ENCODE peak calls at places on chromosomes 5 and 9, in five cellular contexts. One of them, this sample, is unnamed.

GRCh38 chr5:65647941-65648340 is 23.1 kb downstream of the SHLD3 start:
- DNase-seq in aorta: no peak
- DNase-seq in right cardiac atrium: no peak
- DNase-seq in foreskin fibroblast: no peak
- DNase-seq in fibroblast of mammary gland: no peak
- DNase-seq in this sample: no peak

GRCh38 chr5:171418982-171419662 is at the start of gene FGF18:
- DNase-seq in aorta: peak
- DNase-seq in right cardiac atrium: peak
- DNase-seq in foreskin fibroblast: peak
- DNase-seq in fibroblast of mammary gland: peak
- DNase-seq in this sample: peak

GRCh38 chr9:108618906-108619550 is 236.8 kb downstream of the ACTL7B start:
- DNase-seq in aorta: no peak
- DNase-seq in right cardiac atrium: no peak
- DNase-seq in foreskin fibroblast: no peak
- DNase-seq in fibroblast of mammary gland: peak
- DNase-seq in this sample: peak

GRCh38 chr5:119328753-119329602 is 26.8 kb upstream of the TNFAIP8 start:
- DNase-seq in aorta: no peak
- DNase-seq in right cardiac atrium: no peak
- DNase-seq in foreskin fibroblast: peak
- DNase-seq in fibroblast of mammary gland: peak
- DNase-seq in this sample: peak

GRCh38 chr9:126982215-126983002 is 67.8 kb downstream of the RALGPS1 start:
- DNase-seq in aorta: no peak
- DNase-seq in right cardiac atrium: no peak
- DNase-seq in foreskin fibroblast: no peak
- DNase-seq in fibroblast of mammary gland: no peak
- DNase-seq in this sample: no peak

GRCh38 chr9:35828716-35829083 is at the start of gene FAM221B:
- DNase-seq in aorta: no peak
- DNase-seq in right cardiac atrium: no peak
- DNase-seq in foreskin fibroblast: no peak
- DNase-seq in fibroblast of mammary gland: no peak
- DNase-seq in this sample: no peak

GRCh38 chr5:115179959-115180709 is 10.4 kb upstream of the TRIM36 start:
- DNase-seq in aorta: peak
- DNase-seq in right cardiac atrium: peak
- DNase-seq in foreskin fibroblast: no peak
- DNase-seq in fibroblast of mammary gland: peak
- DNase-seq in this sample: peak

GRCh38 chr5:176389114-176389768 is 690 bp downstream of the HIGD2A start:
- DNase-seq in aorta: no peak
- DNase-seq in right cardiac atrium: no peak
- DNase-seq in foreskin fibroblast: no peak
- DNase-seq in fibroblast of mammary gland: no peak
- DNase-seq in this sample: no peak

GRCh38 chr9:131236761-131237160 is 39.5 kb downstream of the FAM78A start:
- DNase-seq in aorta: no peak
- DNase-seq in right cardiac atrium: no peak
- DNase-seq in foreskin fibroblast: no peak
- DNase-seq in fibroblast of mammary gland: no peak
- DNase-seq in this sample: no peak

GRCh38 chr5:96036301-96036700 is 74.7 kb upstream of the ELL2 start:
- DNase-seq in aorta: no peak
- DNase-seq in right cardiac atrium: no peak
- DNase-seq in foreskin fibroblast: no peak
- DNase-seq in fibroblast of mammary gland: no peak
- DNase-seq in this sample: no peak

GRCh38 chr9:115422932-115423440 is 305.0 kb upstream of the TNC start:
- DNase-seq in aorta: peak
- DNase-seq in right cardiac atrium: no peak
- DNase-seq in foreskin fibroblast: no peak
- DNase-seq in fibroblast of mammary gland: no peak
- DNase-seq in this sample: no peak

GRCh38 chr9:125496313-125496838 is 210.6 kb downstream of the MAPKAP1 start:
- DNase-seq in aorta: no peak
- DNase-seq in right cardiac atrium: no peak
- DNase-seq in foreskin fibroblast: no peak
- DNase-seq in fibroblast of mammary gland: no peak
- DNase-seq in this sample: no peak

GRCh38 chr5:61969761-61970160 is 336.2 kb upstream of the KIF2A start:
- DNase-seq in aorta: no peak
- DNase-seq in right cardiac atrium: no peak
- DNase-seq in foreskin fibroblast: peak
- DNase-seq in fibroblast of mammary gland: no peak
- DNase-seq in this sample: no peak

GRCh38 chr5:8633706-8634105 is 764.8 kb downstream of the MTRR start:
- DNase-seq in aorta: no peak
- DNase-seq in right cardiac atrium: no peak
- DNase-seq in foreskin fibroblast: peak
- DNase-seq in fibroblast of mammary gland: peak
- DNase-seq in this sample: peak

GRCh38 chr5:95794070-95794516 is 28.4 kb downstream of the GLRX start:
- DNase-seq in aorta: no peak
- DNase-seq in right cardiac atrium: no peak
- DNase-seq in foreskin fibroblast: no peak
- DNase-seq in fibroblast of mammary gland: no peak
- DNase-seq in this sample: peak

GRCh38 chr5:157312492-157312891 is 46.6 kb downstream of the CYFIP2 start:
- DNase-seq in aorta: peak
- DNase-seq in right cardiac atrium: peak
- DNase-seq in foreskin fibroblast: peak
- DNase-seq in fibroblast of mammary gland: peak
- DNase-seq in this sample: peak

GRCh38 chr5:173920866-173921265 is 32.7 kb downstream of the CPEB4 start:
- DNase-seq in aorta: no peak
- DNase-seq in right cardiac atrium: no peak
- DNase-seq in foreskin fibroblast: no peak
- DNase-seq in fibroblast of mammary gland: no peak
- DNase-seq in this sample: no peak

GRCh38 chr9:116007824-116008223 is 145.8 kb upstream of the PAPPA start:
- DNase-seq in aorta: no peak
- DNase-seq in right cardiac atrium: no peak
- DNase-seq in foreskin fibroblast: no peak
- DNase-seq in fibroblast of mammary gland: no peak
- DNase-seq in this sample: no peak

GRCh38 chr9:136799854-136800657 is 3.9 kb downstream of the CCDC183 start:
- DNase-seq in aorta: peak
- DNase-seq in right cardiac atrium: peak
- DNase-seq in foreskin fibroblast: no peak
- DNase-seq in fibroblast of mammary gland: peak
- DNase-seq in this sample: peak

GRCh38 chr9:4034404-4034803 is 265.5 kb downstream of the GLIS3 start:
- DNase-seq in aorta: no peak
- DNase-seq in right cardiac atrium: no peak
- DNase-seq in foreskin fibroblast: no peak
- DNase-seq in fibroblast of mammary gland: no peak
- DNase-seq in this sample: no peak

GRCh38 chr5:172361566-172362238 is 78.1 kb upstream of the UBTD2 start:
- DNase-seq in aorta: peak
- DNase-seq in right cardiac atrium: no peak
- DNase-seq in foreskin fibroblast: peak
- DNase-seq in fibroblast of mammary gland: peak
- DNase-seq in this sample: peak

GRCh38 chr5:42855386-42855785 is 43.7 kb upstream of the SELENOP start:
- DNase-seq in aorta: no peak
- DNase-seq in right cardiac atrium: no peak
- DNase-seq in foreskin fibroblast: no peak
- DNase-seq in fibroblast of mammary gland: no peak
- DNase-seq in this sample: no peak

GRCh38 chr5:125272364-125272763 is 525.9 kb upstream of the ZNF608 start:
- DNase-seq in aorta: no peak
- DNase-seq in right cardiac atrium: no peak
- DNase-seq in foreskin fibroblast: no peak
- DNase-seq in fibroblast of mammary gland: no peak
- DNase-seq in this sample: no peak

DNA sequence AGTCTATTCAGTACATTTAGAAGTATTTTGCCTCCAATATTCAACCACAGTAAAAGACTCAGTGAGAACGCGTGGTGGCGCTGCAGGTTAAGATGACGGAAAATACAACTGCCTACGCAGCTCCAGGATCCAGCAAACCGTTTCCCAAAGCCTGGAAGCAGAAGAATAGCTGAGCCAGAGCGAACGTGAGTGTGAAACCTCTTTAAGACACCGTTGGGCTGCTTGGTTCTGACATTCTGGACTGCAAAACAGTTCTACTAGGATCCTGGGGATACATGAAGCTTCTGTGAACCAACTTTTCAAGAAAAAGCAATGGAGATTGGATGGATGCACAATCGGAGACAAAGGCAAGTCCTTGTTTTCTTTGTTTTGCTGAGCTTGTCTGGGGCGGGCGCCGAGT is at the start of gene PCDHB16:
- DNase-seq in aorta: no peak
- DNase-seq in right cardiac atrium: peak
- DNase-seq in foreskin fibroblast: peak
- DNase-seq in fibroblast of mammary gland: peak
- DNase-seq in this sample: peak
- H3K4me3 ChIP-seq in aorta: peak
- H3K4me3 ChIP-seq in right cardiac atrium: peak
- H3K4me3 ChIP-seq in foreskin fibroblast: peak
- H3K4me3 ChIP-seq in fibroblast of mammary gland: no peak
- H3K4me3 ChIP-seq in this sample: no peak

GRCh38 chr9:92295827-92296258 is 2.3 kb upstream of the IARS1 start:
- DNase-seq in aorta: no peak
- DNase-seq in right cardiac atrium: no peak
- DNase-seq in foreskin fibroblast: no peak
- DNase-seq in fibroblast of mammary gland: no peak
- DNase-seq in this sample: no peak
- H3K4me3 ChIP-seq in aorta: no peak
- H3K4me3 ChIP-seq in right cardiac atrium: no peak
- H3K4me3 ChIP-seq in foreskin fibroblast: no peak
- H3K4me3 ChIP-seq in fibroblast of mammary gland: no peak
- H3K4me3 ChIP-seq in this sample: no peak

GRCh38 chr5:38463634-38464521 is 92.6 kb downstream of the LIFR start:
- DNase-seq in aorta: no peak
- DNase-seq in right cardiac atrium: peak
- DNase-seq in foreskin fibroblast: peak
- DNase-seq in fibroblast of mammary gland: peak
- DNase-seq in this sample: peak
- H3K4me3 ChIP-seq in aorta: no peak
- H3K4me3 ChIP-seq in right cardiac atrium: no peak
- H3K4me3 ChIP-seq in foreskin fibroblast: no peak
- H3K4me3 ChIP-seq in fibroblast of mammary gland: no peak
- H3K4me3 ChIP-seq in this sample: no peak

GRCh38 chr5:68221488-68221887 is 5.9 kb downstream of the PIK3R1 start:
- DNase-seq in aorta: no peak
- DNase-seq in right cardiac atrium: no peak
- DNase-seq in foreskin fibroblast: no peak
- DNase-seq in fibroblast of mammary gland: no peak
- DNase-seq in this sample: no peak

GRCh38 chr5:68222824-68223354 is 7.3 kb downstream of the PIK3R1 start:
- DNase-seq in aorta: no peak
- DNase-seq in right cardiac atrium: no peak
- DNase-seq in foreskin fibroblast: no peak
- DNase-seq in fibroblast of mammary gland: no peak
- DNase-seq in this sample: no peak

GRCh38 chr5:68222310-68222709 is 6.8 kb downstream of the PIK3R1 start:
- DNase-seq in aorta: no peak
- DNase-seq in right cardiac atrium: peak
- DNase-seq in foreskin fibroblast: no peak
- DNase-seq in fibroblast of mammary gland: no peak
- DNase-seq in this sample: no peak

GRCh38 chr5:68220914-68221313 is 5.4 kb downstream of the PIK3R1 start:
- DNase-seq in aorta: no peak
- DNase-seq in right cardiac atrium: no peak
- DNase-seq in foreskin fibroblast: no peak
- DNase-seq in fibroblast of mammary gland: no peak
- DNase-seq in this sample: no peak

DNA sequence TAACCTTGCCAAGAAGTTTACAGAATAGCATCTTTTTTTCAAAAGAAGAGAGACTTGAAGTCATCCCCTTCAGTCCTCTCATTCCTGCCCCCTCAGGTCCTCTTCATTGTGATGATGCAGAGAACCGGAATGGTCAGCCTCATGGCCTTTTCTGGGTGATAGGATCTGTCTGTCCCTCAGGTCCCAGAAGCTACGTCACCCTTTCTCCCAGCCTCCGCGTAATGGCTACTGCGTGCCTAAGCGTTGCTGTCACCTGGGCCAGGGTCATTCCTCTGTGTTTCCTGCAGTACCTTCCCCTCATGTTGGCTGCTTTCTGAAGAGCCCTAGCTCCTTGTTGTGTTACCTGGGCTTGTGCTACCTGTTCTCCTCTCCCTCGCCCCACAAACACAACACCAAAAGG is 4.7 kb downstream of the PIK3R1 start:
- DNase-seq in aorta: no peak
- DNase-seq in right cardiac atrium: no peak
- DNase-seq in foreskin fibroblast: no peak
- DNase-seq in fibroblast of mammary gland: no peak
- DNase-seq in this sample: no peak
- H3K4me3 ChIP-seq in aorta: no peak
- H3K4me3 ChIP-seq in right cardiac atrium: peak
- H3K4me3 ChIP-seq in foreskin fibroblast: no peak
- H3K4me3 ChIP-seq in fibroblast of mammary gland: no peak
- H3K4me3 ChIP-seq in this sample: no peak

DNA sequence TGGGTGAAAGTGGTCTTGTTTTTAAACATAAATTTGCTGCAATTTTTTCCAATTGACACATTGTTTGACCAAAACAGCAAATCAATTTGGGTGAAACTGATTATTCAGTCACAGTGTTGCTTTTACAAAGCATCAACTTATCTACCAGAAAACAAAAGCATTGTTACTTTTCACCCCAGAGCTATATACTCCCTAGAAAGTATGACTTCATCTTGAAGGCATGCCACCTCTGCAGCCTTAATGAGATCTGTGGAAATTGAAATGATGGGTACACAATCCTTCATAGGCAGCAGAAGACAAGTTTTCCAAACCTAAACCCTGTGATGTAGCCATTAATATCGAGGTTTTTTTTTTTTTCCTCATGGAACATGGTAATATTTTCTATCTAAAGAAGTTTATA is 615.9 kb downstream of the CHSY3 start:
- DNase-seq in aorta: no peak
- DNase-seq in right cardiac atrium: no peak
- DNase-seq in foreskin fibroblast: no peak
- DNase-seq in fibroblast of mammary gland: peak
- DNase-seq in this sample: peak
- H3K4me3 ChIP-seq in aorta: no peak
- H3K4me3 ChIP-seq in right cardiac atrium: no peak
- H3K4me3 ChIP-seq in foreskin fibroblast: no peak
- H3K4me3 ChIP-seq in fibroblast of mammary gland: no peak
- H3K4me3 ChIP-seq in this sample: no peak

GRCh38 chr5:139794067-139794846 is 1.4 kb upstream of the PSD2 start:
- DNase-seq in aorta: no peak
- DNase-seq in right cardiac atrium: peak
- DNase-seq in foreskin fibroblast: no peak
- DNase-seq in fibroblast of mammary gland: no peak
- DNase-seq in this sample: no peak

GRCh38 chr5:139797856-139798510 is 2.4 kb downstream of the PSD2 start:
- DNase-seq in aorta: no peak
- DNase-seq in right cardiac atrium: peak
- DNase-seq in foreskin fibroblast: no peak
- DNase-seq in fibroblast of mammary gland: no peak
- DNase-seq in this sample: no peak

GRCh38 chr5:139797335-139797734 is 1.7 kb downstream of the PSD2 start:
- DNase-seq in aorta: no peak
- DNase-seq in right cardiac atrium: no peak
- DNase-seq in foreskin fibroblast: no peak
- DNase-seq in fibroblast of mammary gland: no peak
- DNase-seq in this sample: no peak

GRCh38 chr5:139795074-139796001 is at the start of gene PSD2:
- DNase-seq in aorta: peak
- DNase-seq in right cardiac atrium: peak
- DNase-seq in foreskin fibroblast: no peak
- DNase-seq in fibroblast of mammary gland: no peak
- DNase-seq in this sample: peak

GRCh38 chr5:139796061-139796806 is 626 bp downstream of the PSD2 start:
- DNase-seq in aorta: no peak
- DNase-seq in right cardiac atrium: peak
- DNase-seq in foreskin fibroblast: no peak
- DNase-seq in fibroblast of mammary gland: no peak
- DNase-seq in this sample: no peak
- H3K4me3 ChIP-seq in aorta: peak
- H3K4me3 ChIP-seq in right cardiac atrium: peak
- H3K4me3 ChIP-seq in foreskin fibroblast: no peak
- H3K4me3 ChIP-seq in fibroblast of mammary gland: no peak
- H3K4me3 ChIP-seq in this sample: no peak

This sample was measured in cardiac fibroblast.